ENCODE peak calls at places on chromosomes 2 and 18, in four cellular contexts. C is H1, O is HepG2, T is K562. F is an unnamed sample.

GRCh38 chr2:100011272-100011711 is 131.1 kb downstream of the AFF3 start:
- DNase-seq in C (no peak), O (no peak), T (no peak), F (no peak)

GRCh38 chr2:104049433-104049832 is 804.5 kb upstream of the POU3F3 start:
- DNase-seq in C (no peak), O (no peak), T (no peak), F (no peak)

GRCh38 chr2:10333247-10333613 is 30.5 kb downstream of the HPCAL1 start:
- DNase-seq in C (no peak), O (no peak), T (no peak), F (no peak)

GRCh38 chr2:174681983-174682577 is 82.2 kb downstream of the CHRNA1 start:
- DNase-seq in C (no peak), O (no peak), T (no peak), F (peak; percentile 55)

GRCh38 chr2:127193164-127193947 is 26.7 kb downstream of the CYP27C1 start:
- DNase-seq in C (no peak), O (no peak), T (no peak), F (no peak)

GRCh38 chr18:32750328-32750727 is 22.5 kb downstream of the KLHL14 start:
- DNase-seq in C (no peak), O (no peak), T (no peak), F (no peak)

GRCh38 chr2:179524940-179525339 is 260.3 kb upstream of the SESTD1 start:
- DNase-seq in C (no peak), O (peak; percentile 49), T (no peak), F (no peak)

GRCh38 chr2:119218478-119219064 is 5.1 kb upstream of the STEAP3 start:
- DNase-seq in C (no peak), O (peak; percentile 69), T (peak; percentile 56), F (peak; percentile 16)

GRCh38 chr2:152508446-152508845 is 173.5 kb downstream of the FMNL2 start:
- DNase-seq in C (no peak), O (peak; percentile 72), T (no peak), F (peak; percentile 83)

GRCh38 chr2:98917031-98917459 is 19.0 kb downstream of the CRACDL start:
- DNase-seq in C (no peak), O (no peak), T (no peak), F (peak; percentile 78)

GRCh38 chr2:62456721-62457539 is 49.1 kb downstream of the TMEM17 start:
- DNase-seq in C (peak; percentile 44), O (peak; percentile 63), T (peak; percentile 87), F (peak; percentile 69)

GRCh38 chr2:215410932-215411285 is 25.0 kb downstream of the FN1 start:
- DNase-seq in C (no peak), O (peak; percentile 57), T (no peak), F (peak; percentile 89)

GRCh38 chr2:64732153-64732552 is 78.4 kb upstream of the SERTAD2 start:
- DNase-seq in C (no peak), O (peak; percentile 43), T (no peak), F (no peak)

GRCh38 chr18:72107647-72108046 is 436.5 kb downstream of the CBLN2 start:
- DNase-seq in C (peak; percentile 2), O (no peak), T (no peak), F (peak; percentile 1)

GRCh38 chr2:241568738-241569137 is 10.2 kb downstream of the BOK start:
- DNase-seq in C (no peak), O (no peak), T (no peak), F (no peak)

GRCh38 chr2:69166812-69167468 is 154.0 kb downstream of the ANTXR1 start:
- DNase-seq in C (no peak), O (peak; percentile 99), T (no peak), F (no peak)

GRCh38 chr2:173354601-173355131 is at the start of gene CDCA7:
- DNase-seq in C (peak; percentile 23), O (peak; percentile 64), T (peak; percentile 95), F (peak; percentile 80)

GRCh38 chr2:35963344-35963743 is 392.2 kb upstream of the CRIM1 start:
- DNase-seq in C (no peak), O (no peak), T (no peak), F (peak; percentile 66)

GRCh38 chr2:54041135-54041534 is 70.3 kb upstream of the PSME4 start:
- DNase-seq in C (no peak), O (no peak), T (no peak), F (no peak)

GRCh38 chr2:214019229-214019972 is 391.5 kb upstream of the VWC2L start:
- DNase-seq in C (no peak), O (no peak), T (no peak), F (peak; percentile 94)

GRCh38 chr2:98036349-98037000 is 40.7 kb upstream of the TMEM131 start:
- DNase-seq in C (no peak), O (no peak), T (no peak), F (no peak)

GRCh38 chr2:109638807-109639206 is 24.6 kb downstream of the SOWAHC start:
- DNase-seq in C (no peak), O (no peak), T (no peak), F (no peak)

GRCh38 chr2:72144746-72145657 is 2.7 kb downstream of the CYP26B1 start:
- DNase-seq in C (no peak), O (peak; percentile 24), T (no peak), F (peak; percentile 14)

GRCh38 chr18:36127866-36128845 is 984 bp downstream of the SLC39A6 start:
- DNase-seq in C (no peak), O (peak; percentile 23), T (peak; percentile 42), F (peak; percentile 37)

GRCh38 chr18:12741351-12741750 is 38.5 kb downstream of the PSMG2 start:
- DNase-seq in C (no peak), O (peak; percentile 94), T (no peak), F (no peak)

GRCh38 chr2:85924522-85924921 is 35.7 kb upstream of the ST3GAL5 start:
- DNase-seq in C (no peak), O (no peak), T (no peak), F (peak; percentile 23)

DNA sequence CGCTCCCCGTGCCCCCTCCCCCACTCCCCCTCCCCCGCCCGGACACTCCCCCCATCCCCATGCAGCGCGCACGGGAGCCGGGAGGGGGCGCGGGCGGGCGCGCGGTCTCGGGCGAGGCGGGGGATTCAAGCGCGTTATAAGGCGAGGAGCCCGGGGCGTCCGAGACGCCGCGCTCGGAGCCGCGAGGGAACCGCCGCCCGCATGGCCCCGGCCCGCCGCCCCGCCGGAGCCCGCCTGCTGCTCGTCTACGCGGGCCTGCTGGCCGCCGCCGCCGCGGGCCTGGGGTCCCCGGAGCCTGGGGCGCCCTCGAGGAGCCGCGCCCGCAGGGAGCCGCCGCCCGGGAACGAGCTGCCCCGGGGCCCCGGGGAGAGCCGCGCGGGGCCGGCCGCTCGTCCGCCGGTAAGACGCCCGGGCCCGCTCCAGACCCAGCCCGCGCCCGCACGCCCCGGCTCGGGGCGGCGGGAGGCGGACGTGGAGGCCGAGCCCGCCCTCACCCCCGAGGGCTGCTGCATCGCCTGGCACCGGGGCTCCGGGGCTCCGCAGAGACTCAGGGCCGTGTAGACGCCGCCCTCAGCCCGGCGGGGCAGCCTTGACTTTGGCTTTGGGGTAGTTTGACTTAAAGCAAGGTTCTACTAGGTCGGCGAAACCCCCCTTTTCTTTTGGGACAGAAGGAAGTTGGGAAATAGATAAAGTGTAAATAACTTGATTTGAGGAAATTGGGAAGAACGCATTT is at the start of gene ERFE:
- DNase-seq in C (no peak), O (no peak), T (peak; percentile 89), F (no peak)
- TF ChIP-seq EZH2 in C (no peak), O (no peak), T (no peak), F (no peak)

GRCh38 chr2:212197776-212198175 is 340.8 kb downstream of the ERBB4 start:
- DNase-seq in C (no peak), O (no peak), T (no peak), F (no peak)
- TF ChIP-seq MAX in C (no peak), O (no peak), T (no peak), F (no peak)

DNA sequence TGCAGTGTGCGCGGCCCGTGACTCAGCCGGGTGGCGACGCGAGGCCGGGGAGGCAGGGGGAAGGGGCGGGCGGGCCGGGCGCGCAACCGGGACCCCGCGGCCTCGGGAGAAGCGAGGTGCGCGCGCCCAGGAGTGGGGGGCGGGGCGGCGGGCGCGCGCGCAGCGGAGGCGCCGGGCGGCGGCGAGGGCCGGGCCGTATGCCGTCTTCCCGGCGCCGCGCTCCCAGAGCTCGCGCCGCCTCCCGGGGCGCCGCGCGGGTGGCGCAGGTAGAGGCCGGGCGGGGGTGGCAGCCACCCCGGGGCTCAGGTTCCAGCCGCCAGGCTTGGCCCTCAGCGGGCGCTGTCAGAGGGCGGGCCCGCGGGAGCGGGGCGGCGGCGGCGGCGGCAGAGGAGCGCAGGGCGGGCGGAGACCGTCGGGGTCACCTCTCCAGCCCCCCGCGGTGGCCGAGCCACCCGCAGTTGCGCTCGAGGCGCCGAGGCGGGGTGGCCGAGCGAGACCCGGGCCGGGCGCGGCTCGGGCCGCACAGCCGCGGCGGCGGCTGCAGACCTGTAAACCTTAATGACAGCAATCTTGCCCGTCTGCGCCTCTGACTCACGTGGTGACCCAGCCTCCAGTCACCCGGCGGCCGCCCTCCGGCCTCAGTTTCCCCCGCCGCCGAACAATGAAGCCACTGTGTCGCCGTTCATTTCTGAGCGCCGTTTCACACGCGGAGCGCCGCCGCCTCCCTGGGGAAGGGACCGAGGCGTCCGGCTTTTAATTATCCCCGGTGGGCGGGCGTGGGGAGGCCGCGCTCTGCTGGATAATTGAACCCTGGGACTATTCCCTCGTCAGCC is 25.3 kb upstream of the SMAD7 start:
- DNase-seq in C (no peak), O (no peak), T (peak; percentile 94), F (peak; percentile 35)
- TF ChIP-seq EZH2 in C (no peak), O (no peak), T (no peak), F (no peak)

GRCh38 chr2:161406316-161406715 is 9.8 kb upstream of the TBR1 start:
- DNase-seq in C (no peak), O (no peak), T (no peak), F (no peak)
- TF ChIP-seq MAX in C (no peak), O (no peak), T (no peak), F (no peak)

DNA sequence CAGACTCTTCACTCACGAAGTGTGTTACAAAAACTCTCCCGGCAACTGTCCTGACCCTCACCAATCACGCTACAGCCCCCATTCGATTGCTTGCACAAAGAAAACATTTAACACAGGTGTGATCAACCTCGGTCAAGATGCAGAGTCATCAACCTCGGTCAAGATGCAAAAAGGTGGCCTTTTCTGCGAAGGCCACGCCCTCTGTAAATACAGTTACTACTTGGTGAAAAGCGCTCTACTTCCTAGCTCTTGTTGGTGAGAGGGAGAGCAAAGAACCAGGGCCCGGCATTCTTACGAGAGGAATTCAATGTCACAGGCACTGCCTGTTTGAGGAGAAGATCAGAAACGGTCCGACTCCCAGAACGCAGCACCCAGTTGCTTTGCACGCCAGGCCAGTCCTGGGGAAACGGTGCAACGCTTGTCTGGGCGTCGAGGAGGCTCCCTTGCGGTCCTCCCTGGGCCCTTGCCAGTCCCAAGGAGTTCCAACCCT is 2.0 kb downstream of the PIEZO2 start:
- DNase-seq in C (no peak), O (no peak), T (no peak), F (no peak)
- TF ChIP-seq EZH2 in C (peak; percentile 4), O (no peak), T (no peak), F (peak; percentile 13)

F was measured in endothelial cell of umbilical vein.